ENCODE peak calls at places on chromosomes 5 and 9, in ten cellular contexts. M, R, W, V, K, P, T, I, N and Y are unnamed samples.
A peak's percentile ranks its signal among the peaks of the same experiment; 100 is the strongest.

GRCh38 chr9:19934301-19934868 is 145.5 kb upstream of the SLC24A2 start:
- DNase-seq in M (peak; percentile 75), R (no peak), W (no peak), V (no peak), K (no peak), P (no peak), T (peak; percentile 32), I (peak; percentile 59), N (peak; percentile 52), Y (no peak)

GRCh38 chr5:119250946-119251901 is 104.6 kb upstream of the TNFAIP8 start:
- DNase-seq in M (no peak), R (no peak), W (no peak), V (no peak), K (no peak), P (no peak), T (peak; percentile 60), I (no peak), N (no peak), Y (no peak)

GRCh38 chr5:83375049-83375710 is 96.4 kb upstream of the VCAN start:
- DNase-seq in M (no peak), R (no peak), W (no peak), V (no peak), K (no peak), P (no peak), T (peak; percentile 61), I (no peak), N (no peak), Y (no peak)

GRCh38 chr9:112380102-112380581 is at the start of gene HSDL2:
- DNase-seq in M (no peak), R (no peak), W (no peak), V (peak; percentile 30), K (no peak), P (peak; percentile 15), T (peak; percentile 50), I (no peak), N (peak; percentile 54), Y (no peak)

GRCh38 chr5:133981714-133982113 is 13.3 kb upstream of the C5orf15 start:
- DNase-seq in M (no peak), R (no peak), W (no peak), V (no peak), K (no peak), P (no peak), T (no peak), I (no peak), N (no peak), Y (no peak)

GRCh38 chr5:174239718-174240117 is 194.2 kb downstream of the NSG2 start:
- DNase-seq in M (no peak), R (no peak), W (no peak), V (no peak), K (no peak), P (no peak), T (peak; percentile 58), I (no peak), N (no peak), Y (no peak)

GRCh38 chr9:98009926-98010325 is 26.8 kb downstream of the ANP32B start:
- DNase-seq in M (no peak), R (no peak), W (no peak), V (no peak), K (no peak), P (no peak), T (peak; percentile 29), I (no peak), N (peak; percentile 91), Y (no peak)

GRCh38 chr9:121566401-121567141 is 66.9 kb upstream of the GGTA1 start:
- DNase-seq in M (peak; percentile 52), R (no peak), W (no peak), V (no peak), K (no peak), P (no peak), T (peak; percentile 84), I (no peak), N (no peak), Y (no peak)

GRCh38 chr9:101366038-101366756 is 18.6 kb downstream of the BAAT start:
- DNase-seq in M (no peak), R (no peak), W (no peak), V (no peak), K (no peak), P (no peak), T (peak; percentile 41), I (no peak), N (no peak), Y (no peak)

GRCh38 chr9:976258-976804 is at the start of gene DMRT3:
- DNase-seq in M (peak; percentile 94), R (no peak), W (no peak), V (no peak), K (no peak), P (no peak), T (no peak), I (no peak), N (no peak), Y (no peak)

GRCh38 chr5:30846171-30846570 is 347.3 kb upstream of the CDH6 start:
- DNase-seq in M (no peak), R (no peak), W (no peak), V (no peak), K (no peak), P (no peak), T (no peak), I (no peak), N (no peak), Y (no peak)

GRCh38 chr9:130368631-130369103 is 76.1 kb upstream of the ASS1 start:
- DNase-seq in M (peak; percentile 70), R (no peak), W (no peak), V (no peak), K (no peak), P (no peak), T (no peak), I (no peak), N (peak; percentile 38), Y (no peak)

GRCh38 chr5:141560141-141560540 is 58.7 kb downstream of the DIAPH1 start:
- DNase-seq in M (no peak), R (no peak), W (no peak), V (no peak), K (peak; percentile 79), P (no peak), T (peak; percentile 19), I (no peak), N (peak; percentile 39), Y (no peak)

GRCh38 chr5:67983251-67983941 is 232.2 kb upstream of the PIK3R1 start:
- DNase-seq in M (no peak), R (no peak), W (no peak), V (no peak), K (no peak), P (no peak), T (peak; percentile 85), I (no peak), N (peak; percentile 54), Y (no peak)

GRCh38 chr9:96166981-96167380 is 135.0 kb downstream of the HSD17B3 start:
- DNase-seq in M (no peak), R (no peak), W (no peak), V (no peak), K (no peak), P (no peak), T (no peak), I (no peak), N (no peak), Y (no peak)

GRCh38 chr5:96017951-96018350 is 56.3 kb upstream of the ELL2 start:
- DNase-seq in M (no peak), R (no peak), W (no peak), V (no peak), K (no peak), P (no peak), T (peak; percentile 85), I (no peak), N (no peak), Y (no peak)

GRCh38 chr5:73946278-73946677 is 320.3 kb downstream of the ARHGEF28 start:
- DNase-seq in M (no peak), R (no peak), W (no peak), V (no peak), K (peak; percentile 26), P (no peak), T (no peak), I (no peak), N (no peak), Y (no peak)

GRCh38 chr9:100324594-100325200 is 28.0 kb downstream of the TEX10 start:
- DNase-seq in M (no peak), R (no peak), W (no peak), V (peak; percentile 20), K (peak; percentile 38), P (no peak), T (peak; percentile 72), I (no peak), N (peak; percentile 48), Y (no peak)